ENCODE peak calls at places on chromosome 9, in four cellular contexts. Z, Y, U and E are unnamed samples.

GRCh38 chr9:136658849-136659535 is 3.7 kb upstream of the EGFL7 start:
- DNase-seq in Z (no peak), U (no peak), Y (no peak), E (no peak)

GRCh38 chr9:130445268-130445983 is 665 bp downstream of the ASS1 start:
- DNase-seq in Z (no peak), U (peak; percentile 52), Y (peak; percentile 78), E (no peak)

GRCh38 chr9:89954229-89954628 is 349.4 kb downstream of the GADD45G start:
- DNase-seq in Z (peak; percentile 65), Y (no peak), U (no peak), E (peak; percentile 91)

GRCh38 chr9:5562806-5563416 is 52.6 kb downstream of the PDCD1LG2 start:
- DNase-seq in Z (no peak), U (no peak), Y (no peak), E (no peak)

GRCh38 chr9:100063185-100063584 is 35.6 kb downstream of the ERP44 start:
- DNase-seq in Z (no peak), U (peak; percentile 32), Y (no peak), E (no peak)

GRCh38 chr9:107667700-107668099 is 178.1 kb upstream of the KLF4 start:
- DNase-seq in Z (no peak), Y (no peak), U (no peak), E (no peak)

GRCh38 chr9:97528529-97529230 is 27.2 kb downstream of the TMOD1 start:
- DNase-seq in Y (no peak), Z (no peak), U (peak; percentile 78), E (no peak)

GRCh38 chr9:127136081-127136879 is 13.8 kb upstream of the ANGPTL2 start:
- DNase-seq in Y (no peak), U (no peak), Z (no peak), E (no peak)

GRCh38 chr9:124480621-124480981 is 26.6 kb downstream of the NR5A1 start:
- DNase-seq in Y (no peak), U (peak; percentile 86), Z (peak; percentile 80), E (no peak)

GRCh38 chr9:116549061-116549664 is 137.9 kb upstream of the TRIM32 start:
- DNase-seq in Z (no peak), Y (peak; percentile 61), U (no peak), E (peak; percentile 92)

GRCh38 chr9:100082786-100083185 is 16.0 kb downstream of the ERP44 start:
- DNase-seq in U (no peak), Z (no peak), Y (no peak), E (no peak)

GRCh38 chr9:116494815-116495634 is 192.1 kb upstream of the TRIM32 start:
- DNase-seq in Z (no peak), Y (peak; percentile 30), U (peak; percentile 83), E (no peak)

GRCh38 chr9:32866292-32866691 is 83.0 kb downstream of the TMEM215 start:
- DNase-seq in Y (no peak), Z (no peak), U (no peak), E (no peak)

GRCh38 chr9:83649080-83649479 is 26.1 kb downstream of the IDNK start:
- DNase-seq in U (peak; percentile 84), Y (peak; percentile 70), Z (peak; percentile 77), E (no peak)

GRCh38 chr9:79360387-79361347 is 211.1 kb upstream of the TLE4 start:
- DNase-seq in U (peak; percentile 72), Y (no peak), Z (no peak), E (no peak)

GRCh38 chr9:97930972-97931371 is 7.0 kb downstream of the HEMGN start:
- DNase-seq in Z (no peak), U (no peak), Y (no peak), E (no peak)

GRCh38 chr9:113536166-113536482 is 72.6 kb downstream of the RGS3 start:
- DNase-seq in Z (no peak), Y (no peak), U (peak; percentile 32), E (no peak)

GRCh38 chr9:89226076-89226475 is 47.5 kb upstream of the SHC3 start:
- DNase-seq in U (peak; percentile 83), Z (peak; percentile 72), Y (no peak), E (peak; percentile 60)

GRCh38 chr9:93209576-93210323 is 25.8 kb downstream of the WNK2 start:
- DNase-seq in U (no peak), Y (no peak), Z (no peak), E (no peak)

GRCh38 chr9:93211654-93212001 is 27.7 kb downstream of the WNK2 start:
- DNase-seq in U (no peak), Y (no peak), Z (no peak), E (no peak)

GRCh38 chr9:93210324-93210973 is 26.5 kb downstream of the WNK2 start:
- DNase-seq in Y (no peak), U (no peak), Z (no peak), E (no peak)

GRCh38 chr9:93210974-93211653 is 27.2 kb downstream of the WNK2 start:
- DNase-seq in U (no peak), Y (no peak), Z (no peak), E (no peak)

GRCh38 chr9:93212409-93212808 is 28.5 kb downstream of the WNK2 start:
- DNase-seq in U (no peak), Y (no peak), Z (no peak), E (no peak)
- H3K4me3 ChIP-seq in U (no peak overlapping the region), Y (no peak overlapping the region), Z (no peak overlapping the region), E (no peak overlapping the region)

GRCh38 chr9:38018230-38018963 is 50.6 kb downstream of the SHB start:
- DNase-seq in Z (peak; percentile 73), Y (no peak), U (no peak), E (no peak)

GRCh38 chr9:38017149-38017884 is 51.7 kb downstream of the SHB start:
- DNase-seq in U (peak; percentile 97), Y (no peak), Z (peak; percentile 80), E (no peak)

GRCh38 chr9:38016375-38017120 is 52.5 kb downstream of the SHB start:
- DNase-seq in Z (no peak), Y (no peak), U (no peak), E (no peak)

GRCh38 chr9:38018964-38019602 is 49.9 kb downstream of the SHB start:
- DNase-seq in Y (no peak), Z (no peak), U (no peak), E (no peak)

GRCh38 chr9:38017885-38018186 is 51.2 kb downstream of the SHB start:
- DNase-seq in U (no peak), Y (no peak), Z (no peak), E (no peak)
- H3K4me1 ChIP-seq in U (peaks cover 63% of the 10 kb centered on the region), Y (peaks cover 38% of the 10 kb centered on the region), Z (peaks cover 66% of the 10 kb centered on the region), E (peaks cover 58% of the 10 kb centered on the region)

GRCh38 chr9:122912671-122912963 is 506 bp downstream of the ZBTB6 start:
- DNase-seq in Z (no peak), Y (no peak), U (no peak), E (no peak)

GRCh38 chr9:122912964-122913673 is at the start of gene ZBTB6:
- DNase-seq in Y (peak; percentile 80), U (peak; percentile 93), Z (peak; percentile 81), E (peak; percentile 93)
- TF ChIP-seq POLR2AphosphoS5 in Y (peak; percentile 65), U (peak; percentile 65), Z (peak; percentile 85), E (peak; percentile 75)

GRCh38 chr9:121619566-121619965 is 31.9 kb upstream of the DAB2IP start:
- DNase-seq in Y (no peak), Z (no peak), U (no peak), E (no peak)
- H3K4me3 ChIP-seq in Y (no peak overlapping the region), Z (no peak overlapping the region), U (no peak overlapping the region), E (no peak overlapping the region)